ENCODE peak calls at places on chromosome 12, in five cellular contexts. One of them, this sample, is unnamed. For H3K4me1, the result is how much of the 10 kb centered on the place peaks cover.

GRCh38 chr12:12797789-12798142 is 12.3 kb downstream of the APOLD1 start:
- DNase-seq in sigmoid colon: no peak
- DNase-seq in heart right ventricle: no peak
- DNase-seq in cardiac muscle cell: no peak
- DNase-seq in colonic mucosa: no peak
- DNase-seq in this sample: no peak

GRCh38 chr12:45774508-45775162 is 45.1 kb downstream of the ARID2 start:
- DNase-seq in sigmoid colon: no peak
- DNase-seq in heart right ventricle: no peak
- DNase-seq in cardiac muscle cell: no peak
- DNase-seq in colonic mucosa: no peak
- DNase-seq in this sample: no peak

GRCh38 chr12:65510584-65511050 is 232.1 kb downstream of the MSRB3 start:
- DNase-seq in sigmoid colon: no peak
- DNase-seq in heart right ventricle: peak
- DNase-seq in cardiac muscle cell: peak
- DNase-seq in colonic mucosa: peak
- DNase-seq in this sample: no peak

GRCh38 chr12:124695861-124696260 is 128.4 kb upstream of the NCOR2 start:
- DNase-seq in sigmoid colon: no peak
- DNase-seq in heart right ventricle: peak
- DNase-seq in cardiac muscle cell: no peak
- DNase-seq in colonic mucosa: no peak
- DNase-seq in this sample: no peak

GRCh38 chr12:27437839-27438238 is 8.7 kb upstream of the SMCO2 start:
- DNase-seq in sigmoid colon: no peak
- DNase-seq in heart right ventricle: no peak
- DNase-seq in cardiac muscle cell: no peak
- DNase-seq in colonic mucosa: no peak
- DNase-seq in this sample: no peak

GRCh38 chr12:131010376-131011131 is 56.8 kb downstream of the ADGRD1 start:
- DNase-seq in sigmoid colon: no peak
- DNase-seq in heart right ventricle: no peak
- DNase-seq in cardiac muscle cell: no peak
- DNase-seq in colonic mucosa: no peak
- DNase-seq in this sample: no peak

GRCh38 chr12:130200445-130200844 is 38.2 kb downstream of the FZD10 start:
- DNase-seq in sigmoid colon: peak
- DNase-seq in heart right ventricle: no peak
- DNase-seq in cardiac muscle cell: no peak
- DNase-seq in colonic mucosa: no peak
- DNase-seq in this sample: no peak

GRCh38 chr12:105462841-105463240 is 132.3 kb downstream of the C12orf75 start:
- DNase-seq in sigmoid colon: no peak
- DNase-seq in heart right ventricle: no peak
- DNase-seq in cardiac muscle cell: no peak
- DNase-seq in colonic mucosa: no peak
- DNase-seq in this sample: no peak

GRCh38 chr12:48668996-48669395 is 13.0 kb downstream of the KANSL2 start:
- DNase-seq in sigmoid colon: no peak
- DNase-seq in heart right ventricle: no peak
- DNase-seq in cardiac muscle cell: no peak
- DNase-seq in colonic mucosa: no peak
- DNase-seq in this sample: no peak

GRCh38 chr12:52691076-52691764 is 11.0 kb upstream of the KRT1 start:
- DNase-seq in sigmoid colon: no peak
- DNase-seq in heart right ventricle: no peak
- DNase-seq in cardiac muscle cell: no peak
- DNase-seq in colonic mucosa: no peak
- DNase-seq in this sample: peak

GRCh38 chr12:79668113-79668512 is 22.7 kb downstream of the PAWR start:
- DNase-seq in sigmoid colon: no peak
- DNase-seq in heart right ventricle: no peak
- DNase-seq in cardiac muscle cell: no peak
- DNase-seq in colonic mucosa: no peak
- DNase-seq in this sample: no peak

GRCh38 chr12:109737111-109737510 is 23.5 kb downstream of the FAM222A start:
- DNase-seq in sigmoid colon: peak
- DNase-seq in heart right ventricle: no peak
- DNase-seq in cardiac muscle cell: no peak
- DNase-seq in colonic mucosa: no peak
- DNase-seq in this sample: peak

GRCh38 chr12:18165422-18165871 is 75.5 kb upstream of the RERGL start:
- DNase-seq in sigmoid colon: no peak
- DNase-seq in heart right ventricle: no peak
- DNase-seq in cardiac muscle cell: peak
- DNase-seq in colonic mucosa: no peak
- DNase-seq in this sample: no peak

GRCh38 chr12:98741229-98741614 is 96.1 kb downstream of the APAF1 start:
- DNase-seq in sigmoid colon: no peak
- DNase-seq in heart right ventricle: no peak
- DNase-seq in cardiac muscle cell: no peak
- DNase-seq in colonic mucosa: no peak
- DNase-seq in this sample: no peak

GRCh38 chr12:20716037-20716436 is 20.9 kb downstream of the SLCO1C1 start:
- DNase-seq in sigmoid colon: no peak
- DNase-seq in heart right ventricle: no peak
- DNase-seq in cardiac muscle cell: no peak
- DNase-seq in colonic mucosa: peak
- DNase-seq in this sample: no peak

GRCh38 chr12:43210437-43211197 is 341.4 kb downstream of the ADAMTS20 start:
- DNase-seq in sigmoid colon: no peak
- DNase-seq in heart right ventricle: peak
- DNase-seq in cardiac muscle cell: peak
- DNase-seq in colonic mucosa: no peak
- DNase-seq in this sample: no peak

GRCh38 chr12:74365178-74365964 is 172.3 kb upstream of the ATXN7L3B start:
- DNase-seq in sigmoid colon: no peak
- DNase-seq in heart right ventricle: no peak
- DNase-seq in cardiac muscle cell: peak
- DNase-seq in colonic mucosa: no peak
- DNase-seq in this sample: peak

GRCh38 chr12:41967668-41968649 is 176.7 kb downstream of the GXYLT1 start:
- DNase-seq in sigmoid colon: no peak
- DNase-seq in heart right ventricle: no peak
- DNase-seq in cardiac muscle cell: peak
- DNase-seq in colonic mucosa: no peak
- DNase-seq in this sample: no peak

GRCh38 chr12:49105504-49106120 is 5.0 kb downstream of the LMBR1L start:
- DNase-seq in sigmoid colon: no peak
- DNase-seq in heart right ventricle: no peak
- DNase-seq in cardiac muscle cell: peak
- DNase-seq in colonic mucosa: no peak
- DNase-seq in this sample: no peak

GRCh38 chr12:12804432-12804886 is 8.7 kb upstream of the DDX47 start:
- DNase-seq in sigmoid colon: no peak
- DNase-seq in heart right ventricle: no peak
- DNase-seq in cardiac muscle cell: no peak
- DNase-seq in colonic mucosa: no peak
- DNase-seq in this sample: no peak

GRCh38 chr12:122471324-122472226 is 29.2 kb downstream of the ZCCHC8 start:
- DNase-seq in sigmoid colon: no peak
- DNase-seq in heart right ventricle: no peak
- DNase-seq in cardiac muscle cell: peak
- DNase-seq in colonic mucosa: no peak
- DNase-seq in this sample: no peak

GRCh38 chr12:26125451-26126339 is 858 bp upstream of the BHLHE41 start:
- DNase-seq in sigmoid colon: peak
- DNase-seq in heart right ventricle: peak
- DNase-seq in cardiac muscle cell: peak
- DNase-seq in colonic mucosa: peak
- DNase-seq in this sample: peak

DNA sequence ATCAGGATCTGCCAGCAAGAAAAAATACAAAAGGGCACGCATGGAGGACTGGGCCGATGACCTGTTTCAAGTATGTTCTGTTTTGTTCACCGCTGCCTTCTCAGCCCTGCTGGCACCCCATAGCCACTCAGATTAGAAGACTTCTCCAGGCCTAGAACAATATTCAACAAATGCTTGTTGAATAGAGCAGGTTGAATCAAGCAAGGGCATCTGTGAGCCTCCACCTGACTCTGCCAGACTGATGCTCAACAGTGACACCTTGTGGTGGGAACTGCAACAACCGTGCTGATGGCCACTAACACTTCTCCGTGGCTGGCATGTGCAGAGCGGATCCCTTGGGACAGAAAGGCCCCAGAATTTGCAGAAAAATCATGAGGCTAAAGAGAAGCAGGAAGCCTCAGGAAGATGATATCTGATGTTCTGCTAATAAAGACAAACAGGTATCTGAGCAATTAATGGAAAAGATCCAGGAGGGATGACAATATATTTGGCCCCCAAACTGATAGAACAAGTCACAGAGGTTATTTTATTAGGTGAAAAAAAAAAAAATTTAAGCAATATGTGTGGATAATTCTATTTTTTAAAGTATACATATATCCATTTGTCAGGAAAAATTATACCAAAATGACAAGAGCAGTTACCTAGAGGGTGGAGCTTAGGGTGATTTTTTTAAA is 114.3 kb downstream of the KSR2 start:
- DNase-seq in sigmoid colon: no peak
- DNase-seq in heart right ventricle: no peak
- DNase-seq in cardiac muscle cell: peak
- DNase-seq in colonic mucosa: peak
- DNase-seq in this sample: peak
- TF ChIP-seq CTCF in sigmoid colon: peak
- TF ChIP-seq CTCF in heart right ventricle: peak
- TF ChIP-seq CTCF in cardiac muscle cell: peak
- TF ChIP-seq CTCF in colonic mucosa: peak
- TF ChIP-seq CTCF in this sample: peak

DNA sequence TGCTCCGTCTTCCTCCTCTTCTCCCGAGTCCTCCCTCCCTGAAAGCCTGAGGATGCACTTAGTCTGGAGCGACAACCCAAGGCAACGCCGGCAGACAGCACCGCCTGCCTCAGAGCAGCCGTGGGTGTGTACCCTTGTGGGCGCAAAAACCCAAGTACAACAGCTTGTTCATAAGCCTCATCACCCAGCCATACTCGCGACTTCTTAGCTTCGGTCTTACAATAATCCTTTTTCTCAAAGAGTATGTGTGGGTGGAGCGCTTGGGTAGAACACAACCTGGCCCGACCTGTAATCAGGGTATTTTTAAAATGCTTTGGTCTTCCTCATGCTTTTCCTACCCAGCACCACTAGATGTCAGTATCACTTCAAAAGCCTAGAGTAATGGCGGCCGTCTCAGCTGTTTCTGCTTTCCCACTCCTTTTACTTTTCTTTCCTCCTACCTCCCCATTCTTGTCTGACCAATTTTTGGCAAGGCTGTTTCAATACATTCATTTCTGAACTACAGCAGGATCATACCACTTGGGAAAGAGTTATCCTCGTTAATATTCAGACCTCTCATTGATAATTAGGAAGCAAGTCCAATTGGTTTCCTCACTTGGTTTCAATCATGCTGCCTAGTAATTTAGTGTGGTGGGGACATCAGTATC is 198.9 kb downstream of the EPS8 start:
- DNase-seq in sigmoid colon: peak
- DNase-seq in heart right ventricle: peak
- DNase-seq in cardiac muscle cell: peak
- DNase-seq in colonic mucosa: peak
- DNase-seq in this sample: peak
- H3K4me3 ChIP-seq in sigmoid colon: peak
- H3K4me3 ChIP-seq in heart right ventricle: peak
- H3K4me3 ChIP-seq in cardiac muscle cell: no peak
- H3K4me3 ChIP-seq in colonic mucosa: peak
- H3K4me3 ChIP-seq in this sample: no peak

DNA sequence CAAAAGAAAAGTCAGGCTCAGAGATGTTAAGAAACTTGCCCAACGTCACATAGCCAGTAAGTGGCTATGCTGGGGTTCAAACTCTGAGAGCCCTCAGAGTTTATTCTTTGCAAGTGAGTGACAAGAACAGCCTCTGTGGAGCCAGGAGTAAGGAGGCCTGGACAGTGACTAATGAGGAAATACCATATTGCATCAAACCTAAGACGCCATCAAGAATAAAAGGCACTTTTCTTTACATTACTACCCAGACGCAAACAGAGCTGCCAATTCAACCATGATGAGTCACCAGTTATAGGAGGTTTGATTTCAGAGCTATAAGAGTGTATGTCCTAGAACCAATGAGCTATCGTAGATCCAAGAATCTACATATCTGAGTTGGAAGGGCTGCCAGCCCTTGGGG is 9.4 kb downstream of the TNFRSF1A start:
- DNase-seq in sigmoid colon: no peak
- DNase-seq in heart right ventricle: no peak
- DNase-seq in cardiac muscle cell: peak
- DNase-seq in colonic mucosa: no peak
- DNase-seq in this sample: no peak
- H3K4me1 ChIP-seq in sigmoid colon: half or more
- H3K4me1 ChIP-seq in heart right ventricle: half or more
- H3K4me1 ChIP-seq in cardiac muscle cell: under half
- H3K4me1 ChIP-seq in colonic mucosa: under half
- H3K4me1 ChIP-seq in this sample: under half

DNA sequence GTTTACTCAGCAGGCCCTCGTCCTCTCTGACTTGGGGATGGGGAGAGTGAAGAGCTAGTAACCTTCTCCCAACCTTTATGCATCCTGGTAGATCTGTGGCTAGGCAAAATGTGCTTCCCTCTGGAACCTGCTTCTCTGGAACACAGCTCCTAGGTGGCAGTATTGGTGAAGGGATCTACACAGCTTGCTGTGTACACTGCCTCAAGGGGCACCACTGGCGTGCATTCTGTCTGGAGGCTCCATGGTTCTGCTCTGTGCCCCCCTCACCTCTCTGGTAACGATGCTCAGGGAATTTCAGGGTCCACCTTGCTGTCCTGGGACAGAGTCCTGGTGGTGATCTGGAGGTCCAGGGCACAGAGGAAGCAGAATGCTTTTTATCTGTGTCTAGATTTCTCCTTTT is 43.5 kb upstream of the KCNA5 start:
- DNase-seq in sigmoid colon: no peak
- DNase-seq in heart right ventricle: no peak
- DNase-seq in cardiac muscle cell: no peak
- DNase-seq in colonic mucosa: no peak
- DNase-seq in this sample: no peak
- TF ChIP-seq CTCF in sigmoid colon: no peak
- TF ChIP-seq CTCF in heart right ventricle: no peak
- TF ChIP-seq CTCF in cardiac muscle cell: no peak
- TF ChIP-seq CTCF in colonic mucosa: no peak
- TF ChIP-seq CTCF in this sample: no peak

GRCh38 chr12:57280234-57281062 is 29.5 kb upstream of the STAC3 start:
- DNase-seq in sigmoid colon: peak
- DNase-seq in heart right ventricle: no peak
- DNase-seq in cardiac muscle cell: peak
- DNase-seq in colonic mucosa: peak
- DNase-seq in this sample: peak
- H3K4me3 ChIP-seq in sigmoid colon: no peak
- H3K4me3 ChIP-seq in heart right ventricle: no peak
- H3K4me3 ChIP-seq in cardiac muscle cell: no peak
- H3K4me3 ChIP-seq in colonic mucosa: no peak
- H3K4me3 ChIP-seq in this sample: peak